ENCODE peak calls at places on chromosomes 3 and 15, in nine cellular contexts. C is transverse colon, W is Karpas-422, N is aorta, Q is endodermal cell, T is neural progenitor cell, R is tibial nerve, A is adrenal gland, E is tibial artery. F is an unnamed sample.

GRCh38 chr3:64244011-64244942 is 19.0 kb upstream of the PRICKLE2 start:
- DNase-seq in C (no peak), W (peak; percentile 67), N (no peak), Q (peak; percentile 63), T (no peak), R (no peak), A (no peak), E (no peak), F (no peak)

GRCh38 chr3:127796045-127796720 is 26.1 kb downstream of the MGLL start:
- DNase-seq in C (no peak), W (peak; percentile 61), N (no peak), Q (no peak), T (no peak), R (no peak), A (no peak), E (no peak), F (peak; percentile 4)

GRCh38 chr3:127817331-127817821 is 4.9 kb downstream of the MGLL start:
- DNase-seq in C (peak; percentile 67), W (no peak), N (no peak), Q (peak; percentile 35), T (no peak), R (no peak), A (no peak), E (no peak), F (peak; percentile 53)

GRCh38 chr3:45683417-45684326 is 5.5 kb upstream of the SACM1L start:
- DNase-seq in C (no peak), W (no peak), N (no peak), Q (no peak), T (no peak), R (no peak), A (no peak), E (no peak), F (no peak)

GRCh38 chr15:35958936-35959335 is 413.0 kb upstream of the DPH6 start:
- DNase-seq in C (no peak), W (no peak), N (no peak), Q (no peak), T (no peak), R (no peak), A (no peak), E (no peak), F (no peak)

GRCh38 chr15:31303434-31304073 is 23.1 kb upstream of the KLF13 start:
- DNase-seq in C (peak; percentile 52), W (peak; percentile 63), N (no peak), Q (peak; percentile 78), T (peak; percentile 57), R (no peak), A (no peak), E (peak; percentile 70), F (peak; percentile 23)

GRCh38 chr3:111796566-111796965 is 62.5 kb upstream of the PHLDB2 start:
- DNase-seq in C (no peak), W (no peak), N (no peak), Q (no peak), T (no peak), R (no peak), A (no peak), E (no peak), F (no peak)

GRCh38 chr3:41583014-41583413 is 378.9 kb downstream of the ULK4 start:
- DNase-seq in C (no peak), W (no peak), N (no peak), Q (no peak), T (no peak), R (no peak), A (no peak), E (no peak), F (no peak)

GRCh38 chr3:15899438-15899837 is 101.7 kb upstream of the ANKRD28 start:
- DNase-seq in C (no peak), W (peak; percentile 69), N (no peak), Q (peak; percentile 57), T (no peak), R (no peak), A (no peak), E (no peak), F (no peak)

GRCh38 chr3:69747511-69748248 is 8.4 kb downstream of the MITF start:
- DNase-seq in C (no peak), W (no peak), N (no peak), Q (no peak), T (no peak), R (no peak), A (no peak), E (no peak), F (no peak)

GRCh38 chr3:76203578-76203977 is 418.2 kb upstream of the ZNF717 start:
- DNase-seq in C (no peak), W (no peak), N (no peak), Q (peak; percentile 53), T (no peak), R (no peak), A (no peak), E (no peak), F (no peak)

GRCh38 chr3:32359766-32360513 is 31.7 kb upstream of the CMTM7 start:
- DNase-seq in C (no peak), W (no peak), N (no peak), Q (peak; percentile 76), T (peak; percentile 66), R (no peak), A (no peak), E (no peak), F (no peak)

GRCh38 chr3:157794771-157795170 is 291.6 kb upstream of the VEPH1 start:
- DNase-seq in C (no peak), W (no peak), N (no peak), Q (no peak), T (no peak), R (no peak), A (no peak), E (no peak), F (no peak)

GRCh38 chr3:180199396-180199795 is 162.7 kb upstream of the PEX5L start:
- DNase-seq in C (no peak), W (no peak), N (no peak), Q (no peak), T (no peak), R (no peak), A (no peak), E (no peak), F (no peak)

GRCh38 chr3:16026753-16027152 is 147.7 kb upstream of the GALNT15 start:
- DNase-seq in C (no peak), W (no peak), N (no peak), Q (no peak), T (no peak), R (no peak), A (no peak), E (no peak), F (peak; percentile 57)

GRCh38 chr3:186002884-186003472 is 65.2 kb upstream of the TRA2B start:
- DNase-seq in C (no peak), W (peak; percentile 81), N (no peak), Q (peak; percentile 78), T (peak; percentile 47), R (no peak), A (no peak), E (no peak), F (no peak)

DNA sequence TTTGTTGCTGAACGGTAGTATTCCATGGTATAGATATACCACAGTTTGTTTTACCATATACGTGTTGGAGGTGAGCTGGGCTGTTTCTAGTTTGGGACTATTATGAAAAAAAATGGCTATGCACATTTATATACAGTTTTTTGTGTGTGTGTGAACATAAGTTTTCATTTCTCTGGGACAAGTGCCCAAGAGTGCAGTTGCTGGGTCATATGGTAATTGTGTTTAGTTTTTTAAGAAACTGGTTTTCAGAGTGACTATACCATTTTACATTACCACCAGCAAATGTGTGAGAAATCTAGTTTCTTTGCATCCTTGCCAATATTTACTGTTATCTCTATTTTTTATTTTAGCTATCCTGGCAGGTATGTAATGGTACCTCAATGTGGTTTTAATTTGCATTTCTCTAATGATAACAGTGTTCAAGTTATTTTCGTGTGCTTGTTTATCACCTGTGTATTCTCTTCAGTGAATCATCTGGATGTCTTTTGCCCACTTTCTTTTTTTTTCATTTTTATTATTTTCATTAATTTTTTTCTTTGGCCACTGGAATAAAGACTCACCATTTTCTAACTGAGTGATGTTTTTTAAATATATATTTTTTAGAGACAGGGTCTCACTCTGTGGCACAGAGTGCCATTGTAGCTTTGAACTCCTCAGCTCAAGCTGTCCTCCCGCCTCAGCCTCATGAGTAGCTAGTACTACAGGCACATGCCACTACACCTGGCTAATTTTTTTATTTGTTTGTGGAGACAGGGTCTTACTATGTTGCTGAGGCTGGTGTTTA is 75.3 kb downstream of the ZNF609 start:
- DNase-seq in C (no peak), W (no peak), N (no peak), Q (no peak), T (no peak), R (no peak), A (no peak), E (no peak), F (no peak)
- H3K27ac ChIP-seq in C (no peak overlapping the region), W (peak overlapping the region; percentile 8), N (no peak overlapping the region), Q (no peak overlapping the region), T (no peak overlapping the region), R (no peak overlapping the region), A (no peak overlapping the region), E (no peak overlapping the region), F (no peak overlapping the region)

GRCh38 chr3:125151916-125152315 is 60.6 kb downstream of the SLC12A8 start:
- DNase-seq in C (no peak), W (no peak), N (no peak), Q (no peak), T (no peak), R (no peak), A (no peak), E (no peak), F (no peak)

GRCh38 chr3:125148836-125149235 is 63.7 kb downstream of the SLC12A8 start:
- DNase-seq in C (peak; percentile 41), W (peak; percentile 91), N (peak; percentile 89), Q (peak; percentile 60), T (no peak), R (no peak), A (no peak), E (peak; percentile 85), F (no peak)

GRCh38 chr3:125149462-125149861 is 63.1 kb downstream of the SLC12A8 start:
- DNase-seq in C (no peak), W (no peak), N (no peak), Q (peak; percentile 14), T (no peak), R (no peak), A (no peak), E (no peak), F (no peak)

GRCh38 chr3:125150525-125151436 is 61.8 kb downstream of the SLC12A8 start:
- DNase-seq in C (peak; percentile 58), W (peak; percentile 95), N (no peak), Q (peak; percentile 91), T (peak; percentile 38), R (no peak), A (no peak), E (no peak), F (no peak)

GRCh38 chr3:125151437-125151806 is 61.1 kb downstream of the SLC12A8 start:
- DNase-seq in C (no peak), W (no peak), N (no peak), Q (peak; percentile 31), T (no peak), R (no peak), A (no peak), E (no peak), F (no peak)
- H3K4me3 ChIP-seq in C (no peak overlapping the region), W (no peak overlapping the region), N (no peak overlapping the region), Q (no peak overlapping the region), T (no peak overlapping the region), R (no peak overlapping the region), A (no peak overlapping the region), E (peak overlapping the region; percentile 28), F (no peak overlapping the region)

GRCh38 chr15:90231028-90232017 is 2.4 kb downstream of the CIB1 start:
- DNase-seq in C (peak; percentile 54), W (no peak), N (peak; percentile 68), Q (no peak), T (no peak), R (no peak), A (peak; percentile 78), E (no peak), F (no peak)
- H3K4me1 ChIP-seq in C (peaks cover 42% of the 10 kb centered on the region), W (peaks cover 20% of the 10 kb centered on the region), N (no peaks in the 10 kb centered on the region), Q (no peaks in the 10 kb centered on the region), T (no peaks in the 10 kb centered on the region), R (peaks cover 30% of the 10 kb centered on the region), A (peaks cover 41% of the 10 kb centered on the region), E (no peaks in the 10 kb centered on the region), F (peaks cover 44% of the 10 kb centered on the region)

GRCh38 chr15:67136802-67137201 is 71.4 kb downstream of the SMAD3 start:
- DNase-seq in C (no peak), W (no peak), N (no peak), Q (peak; percentile 41), T (no peak), R (no peak), A (no peak), E (peak; percentile 55), F (no peak)
- H3K27ac ChIP-seq in C (peak overlapping the region; percentile 68), W (no peak overlapping the region), N (peak overlapping the region; percentile 14), Q (no peak overlapping the region), T (no peak overlapping the region), R (peak overlapping the region; percentile 29), A (no peak overlapping the region), E (no peak overlapping the region), F (peak overlapping the region; percentile 80)

F was measured in gastrocnemius medialis.